ENCODE peak calls at places on chromosome 20, in nine cellular contexts. I is osteoblast; N is kidney; H is mammary epithelial cell; A is fibroblast of lung; D is A549; F is breast epithelium; E is CD8-positive, alpha-beta T cell; Q is pancreas. X is an unnamed sample.

GRCh38 chr20:62258499-62259293 is 20.4 kb downstream of the OSBPL2 start:
- DNase-seq in I (peak; percentile 97), N (no peak), H (peak; percentile 49), A (peak; percentile 80), D (no peak), F (no peak), E (no peak), Q (no peak), X (no peak)

GRCh38 chr20:57612436-57612835 is 7.8 kb downstream of the ZBP1 start:
- DNase-seq in I (no peak), N (peak; percentile 5), H (no peak), A (no peak), D (no peak), F (no peak), E (no peak), Q (no peak), X (no peak)

GRCh38 chr20:38214871-38215788 is 45.4 kb downstream of the KIAA1755 start:
- DNase-seq in I (peak; percentile 59), N (peak; percentile 54), H (no peak), A (no peak), D (no peak), F (no peak), E (no peak), Q (no peak), X (no peak)

GRCh38 chr20:49384437-49385434 is 97.7 kb downstream of the KCNB1 start:
- DNase-seq in I (no peak), N (peak; percentile 86), H (no peak), A (peak; percentile 15), D (peak; percentile 39), F (no peak), E (peak; percentile 56), Q (peak; percentile 42), X (peak; percentile 46)

GRCh38 chr20:3686867-3687321 is 5.1 kb upstream of the ADAM33 start:
- DNase-seq in I (peak; percentile 100), N (peak; percentile 89), H (peak; percentile 51), A (peak; percentile 91), D (no peak), F (no peak), E (no peak), Q (peak; percentile 37), X (no peak)

GRCh38 chr20:52748235-52748950 is 223.8 kb upstream of the TSHZ2 start:
- DNase-seq in I (no peak), N (no peak), H (no peak), A (no peak), D (no peak), F (no peak), E (no peak), Q (no peak), X (no peak)

GRCh38 chr20:26279224-26279623 is 582.6 kb upstream of the ZNF337 start:
- DNase-seq in I (no peak), N (no peak), H (no peak), A (no peak), D (no peak), F (no peak), E (no peak), Q (no peak), X (no peak)

GRCh38 chr20:36856196-36856595 is 19.7 kb upstream of the TLDC2 start:
- DNase-seq in I (peak; percentile 87), N (no peak), H (no peak), A (no peak), D (no peak), F (no peak), E (no peak), Q (no peak), X (no peak)

GRCh38 chr20:56359212-56360132 is 698 bp downstream of the FAM210B start:
- DNase-seq in I (peak; percentile 92), N (peak; percentile 79), H (peak; percentile 75), A (peak; percentile 81), D (peak; percentile 30), F (peak; percentile 58), E (no peak), Q (peak; percentile 39), X (peak; percentile 56)

GRCh38 chr20:33099842-33100538 is 20.5 kb downstream of the BPIFB4 start:
- DNase-seq in I (no peak), N (no peak), H (peak; percentile 8), A (no peak), D (no peak), F (no peak), E (no peak), Q (no peak), X (no peak)

GRCh38 chr20:17859002-17859615 is 109.5 kb downstream of the SNX5 start:
- DNase-seq in I (no peak), N (no peak), H (no peak), A (no peak), D (no peak), F (no peak), E (no peak), Q (peak; percentile 44), X (no peak)

GRCh38 chr20:4720121-4720976 is 1.4 kb upstream of the PRND start:
- DNase-seq in I (peak; percentile 90), N (peak; percentile 89), H (peak; percentile 46), A (peak; percentile 64), D (peak; percentile 90), F (peak; percentile 58), E (peak; percentile 76), Q (peak; percentile 69), X (peak; percentile 87)

GRCh38 chr20:8116067-8116811 is 15.8 kb upstream of the PLCB1 start:
- DNase-seq in I (peak; percentile 73), N (no peak), H (no peak), A (peak; percentile 72), D (no peak), F (no peak), E (no peak), Q (no peak), X (no peak)

GRCh38 chr20:56400001-56400640 is 7.7 kb downstream of the CSTF1 start:
- DNase-seq in I (no peak), N (no peak), H (peak; percentile 34), A (peak; percentile 56), D (peak; percentile 41), F (no peak), E (peak; percentile 64), Q (peak; percentile 46), X (no peak)

GRCh38 chr20:43979576-43979975 is 64.9 kb downstream of the TOX2 start:
- DNase-seq in I (no peak), N (no peak), H (no peak), A (no peak), D (no peak), F (no peak), E (no peak), Q (no peak), X (no peak)

GRCh38 chr20:15902493-15902892 is 670.8 kb downstream of the KIF16B start:
- DNase-seq in I (peak; percentile 36), N (peak; percentile 41), H (no peak), A (no peak), D (no peak), F (no peak), E (no peak), Q (no peak), X (no peak)

GRCh38 chr20:4090756-4091331 is 75.5 kb upstream of the RNF24 start:
- DNase-seq in I (no peak), N (no peak), H (peak; percentile 61), A (peak; percentile 80), D (peak; percentile 31), F (no peak), E (no peak), Q (no peak), X (no peak)

GRCh38 chr20:51368461-51369211 is 173.9 kb downstream of the NFATC2 start:
- DNase-seq in I (no peak), N (no peak), H (no peak), A (peak; percentile 69), D (no peak), F (no peak), E (no peak), Q (no peak), X (no peak)

DNA sequence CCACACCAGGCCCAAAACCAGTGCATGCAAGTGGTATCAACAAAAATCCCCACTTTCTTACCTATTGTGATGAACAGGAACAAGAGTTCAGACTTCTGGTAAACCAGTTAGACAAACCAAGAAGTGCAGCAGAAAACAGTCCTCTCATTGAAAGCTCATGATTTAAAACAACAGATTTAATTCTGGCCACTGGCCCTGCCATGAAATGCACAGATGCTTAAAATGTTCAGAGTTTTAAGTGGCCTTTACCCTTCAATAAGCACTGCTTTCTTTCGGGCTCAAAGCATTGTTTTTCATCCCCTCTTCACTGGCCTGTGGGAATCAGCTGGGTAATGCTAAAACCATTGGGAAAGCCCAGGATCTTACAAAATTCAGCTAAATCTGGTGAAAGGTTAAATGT is 102.4 kb upstream of the ISM1 start:
- DNase-seq in I (no peak), N (no peak), H (no peak), A (no peak), D (no peak), F (no peak), E (no peak), Q (no peak), X (no peak)
- H3K4me1 ChIP-seq in I (no peaks in the 10 kb centered on the region), N (no peaks in the 10 kb centered on the region), H (no peaks in the 10 kb centered on the region), A (no peaks in the 10 kb centered on the region), D (no peaks in the 10 kb centered on the region), F (no peaks in the 10 kb centered on the region), E (no peaks in the 10 kb centered on the region), Q (no peaks in the 10 kb centered on the region), X (no peaks in the 10 kb centered on the region)

GRCh38 chr20:41050361-41051019 is 21.9 kb downstream of the TOP1 start:
- DNase-seq in I (no peak), N (no peak), H (no peak), A (peak; percentile 72), D (no peak), F (no peak), E (no peak), Q (no peak), X (no peak)

GRCh38 chr20:41055679-41056078 is 27.1 kb downstream of the TOP1 start:
- DNase-seq in I (no peak), N (no peak), H (no peak), A (no peak), D (no peak), F (no peak), E (no peak), Q (no peak), X (no peak)

GRCh38 chr20:41051426-41051825 is 22.8 kb downstream of the TOP1 start:
- DNase-seq in I (no peak), N (no peak), H (no peak), A (no peak), D (no peak), F (no peak), E (no peak), Q (no peak), X (no peak)

GRCh38 chr20:41054463-41055230 is 26.0 kb downstream of the TOP1 start:
- DNase-seq in I (no peak), N (no peak), H (no peak), A (no peak), D (no peak), F (no peak), E (no peak), Q (no peak), X (no peak)

GRCh38 chr20:41052742-41053419 is 24.3 kb downstream of the TOP1 start:
- DNase-seq in I (no peak), N (no peak), H (no peak), A (peak; percentile 85), D (no peak), F (no peak), E (no peak), Q (no peak), X (no peak)
- H3K4me1 ChIP-seq in I (peaks cover 76% of the 10 kb centered on the region), N (peaks cover 35% of the 10 kb centered on the region), H (peaks cover 31% of the 10 kb centered on the region), A (peaks cover 18% of the 10 kb centered on the region), D (peaks cover 73% of the 10 kb centered on the region), F (no peaks in the 10 kb centered on the region), E (peaks cover 55% of the 10 kb centered on the region), Q (peaks cover 64% of the 10 kb centered on the region), X (peaks cover 61% of the 10 kb centered on the region)

GRCh38 chr20:63585616-63586565 is 11.9 kb upstream of the HELZ2 start:
- DNase-seq in I (peak; percentile 60), N (peak; percentile 52), H (no peak), A (no peak), D (no peak), F (no peak), E (no peak), Q (no peak), X (peak; percentile 44)
- H3K4me1 ChIP-seq in I (no peaks in the 10 kb centered on the region), N (no peaks in the 10 kb centered on the region), H (no peaks in the 10 kb centered on the region), A (no peaks in the 10 kb centered on the region), D (no peaks in the 10 kb centered on the region), F (no peaks in the 10 kb centered on the region), E (peaks cover 20% of the 10 kb centered on the region), Q (no peaks in the 10 kb centered on the region), X (no peaks in the 10 kb centered on the region)

GRCh38 chr20:11467436-11467835 is 450.3 kb upstream of the BTBD3 start:
- DNase-seq in I (no peak), N (no peak), H (no peak), A (no peak), D (no peak), F (no peak), E (no peak), Q (no peak), X (no peak)
- H3K4me1 ChIP-seq in I (no peaks in the 10 kb centered on the region), N (no peaks in the 10 kb centered on the region), H (no peaks in the 10 kb centered on the region), A (no peaks in the 10 kb centered on the region), D (no peaks in the 10 kb centered on the region), F (no peaks in the 10 kb centered on the region), E (no peaks in the 10 kb centered on the region), Q (no peaks in the 10 kb centered on the region), X (no peaks in the 10 kb centered on the region)

X was measured in left lung.